ENCODE peak calls at places on chromosome 1, in ten cellular contexts. L is stomach; S is foreskin fibroblast; M is GM10248; J is CD8-positive, alpha-beta T cell; Y is K562; D is endodermal cell; B is RWPE1; H is lower lobe of right lung; X is lung. K is an unnamed sample.

GRCh38 chr1:37089750-37090149 is 55.4 kb upstream of the GRIK3 start:
- DNase-seq in D (no peak), X (no peak), L (no peak), H (no peak), Y (no peak), B (no peak), J (no peak), M (no peak), S (no peak), K (no peak)

GRCh38 chr1:100077525-100077924 is 55.2 kb downstream of the SASS6 start:
- DNase-seq in M (peak), H (no peak), L (no peak), D (no peak), J (no peak), X (no peak), Y (no peak), B (no peak), S (no peak), K (no peak)

GRCh38 chr1:159980786-159981185 is 26.7 kb upstream of the SLAMF9 start:
- DNase-seq in X (no peak), B (no peak), J (no peak), H (no peak), M (no peak), L (no peak), Y (no peak), S (no peak), D (peak), K (no peak)

GRCh38 chr1:115258302-115258866 is 79.7 kb downstream of the NGF start:
- DNase-seq in B (peak), H (no peak), L (no peak), D (no peak), Y (no peak), S (peak), J (no peak), X (no peak), M (no peak), K (no peak)

GRCh38 chr1:156371553-156372264 is 2.7 kb downstream of the RHBG start:
- DNase-seq in Y (no peak), D (no peak), J (no peak), H (peak), X (peak), L (no peak), M (no peak), B (no peak), S (peak), K (no peak)

GRCh38 chr1:207027921-207028320 is 4.6 kb downstream of the C1orf116 start:
- DNase-seq in D (no peak), J (no peak), M (no peak), B (no peak), Y (no peak), H (no peak), S (no peak), L (no peak), X (no peak), K (no peak)

GRCh38 chr1:214503553-214503952 is 47.8 kb downstream of the PTPN14 start:
- DNase-seq in H (no peak), X (no peak), Y (no peak), L (no peak), J (no peak), D (no peak), M (no peak), B (no peak), S (no peak), K (no peak)

GRCh38 chr1:184973308-184974085 is 811 bp downstream of the NIBAN1 start:
- DNase-seq in H (peak), S (peak), J (no peak), Y (no peak), D (peak), L (peak), B (peak), M (peak), X (peak), K (no peak)

GRCh38 chr1:54254055-54254454 is 54.1 kb downstream of the MRPL37 start:
- DNase-seq in Y (no peak), D (no peak), H (no peak), L (no peak), M (no peak), X (no peak), S (peak), J (no peak), B (peak), K (no peak)

GRCh38 chr1:32072622-32073386 is at the start of gene TMEM39B:
- DNase-seq in J (peak), D (peak), B (peak), M (peak), L (peak), H (peak), X (peak), S (peak), Y (peak), K (peak)

GRCh38 chr1:10830961-10831669 is 34.7 kb upstream of the CASZ1 start:
- DNase-seq in X (no peak), D (no peak), J (no peak), B (peak), Y (no peak), S (peak), L (no peak), H (no peak), M (no peak), K (no peak)

GRCh38 chr1:118984086-118984989 is 3.8 kb downstream of the TBX15 start:
- DNase-seq in D (peak), B (no peak), J (no peak), L (no peak), M (peak), S (peak), H (no peak), X (no peak), Y (no peak), K (no peak)

GRCh38 chr1:67489643-67490042 is 59.4 kb upstream of the SERBP1 start:
- DNase-seq in H (no peak), Y (peak), L (no peak), D (no peak), S (peak), M (peak), X (no peak), J (no peak), B (peak), K (no peak)

GRCh38 chr1:67679691-67680090 is 5.3 kb upstream of the GADD45A start:
- DNase-seq in D (no peak), H (no peak), X (no peak), S (peak), Y (no peak), M (no peak), J (no peak), B (peak), L (no peak), K (no peak)

DNA sequence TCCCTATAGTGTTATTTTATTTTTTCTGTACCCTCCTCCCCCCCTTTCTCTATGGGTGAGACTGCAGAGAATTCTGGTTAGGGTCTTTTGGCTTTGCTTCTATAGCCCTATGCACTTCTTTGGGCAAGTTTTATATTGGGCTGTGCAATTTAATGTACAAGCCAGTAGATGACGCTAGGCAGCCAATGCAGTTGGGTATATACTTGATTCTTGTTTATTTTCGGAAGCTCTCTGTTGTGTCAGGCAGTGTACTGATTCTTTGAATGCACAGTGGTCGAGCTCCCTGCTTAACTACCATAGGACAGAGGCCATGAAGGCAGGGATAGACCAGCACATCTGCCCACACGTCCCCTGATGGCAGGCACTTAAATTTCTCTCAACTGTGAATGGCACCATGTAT is 34.1 kb upstream of the GPR52 start:
- DNase-seq in B (no peak), X (no peak), D (peak), S (no peak), M (no peak), J (no peak), L (no peak), Y (no peak), H (no peak), K (no peak)
- TF ChIP-seq CTCF in B (no peak), X (no peak), D (peak), S (no peak), M (peak), J (no peak), L (no peak), Y (peak), H (no peak), K (no peak)

GRCh38 chr1:163069142-163069541 is at the start of gene RGS4:
- DNase-seq in D (peak), L (peak), Y (no peak), X (no peak), J (no peak), S (peak), H (no peak), M (no peak), B (peak), K (no peak)
- TF ChIP-seq CTCF in D (peak), L (no peak), Y (no peak), X (no peak), J (no peak), S (peak), H (no peak), M (no peak), B (no peak), K (no peak)

GRCh38 chr1:7574121-7575040 is 196.7 kb upstream of the VAMP3 start:
- DNase-seq in H (peak), X (no peak), B (no peak), D (no peak), L (peak), M (no peak), J (no peak), Y (no peak), S (no peak), K (no peak)

GRCh38 chr1:7575041-7575400 is 196.1 kb upstream of the VAMP3 start:
- DNase-seq in X (no peak), M (no peak), S (no peak), J (no peak), H (no peak), L (no peak), D (no peak), Y (no peak), B (no peak), K (no peak)

GRCh38 chr1:7578206-7578605 is 192.9 kb upstream of the VAMP3 start:
- DNase-seq in Y (no peak), B (no peak), J (no peak), L (no peak), D (no peak), H (peak), M (no peak), S (no peak), X (no peak), K (no peak)

GRCh38 chr1:7579016-7579415 is 192.1 kb upstream of the VAMP3 start:
- DNase-seq in X (no peak), B (no peak), Y (no peak), L (no peak), D (no peak), H (no peak), M (no peak), S (no peak), J (no peak), K (no peak)

GRCh38 chr1:7576946-7577657 is 194.0 kb upstream of the VAMP3 start:
- DNase-seq in B (peak), S (no peak), X (no peak), D (peak), Y (peak), M (no peak), H (no peak), L (no peak), J (no peak), K (no peak)
- TF ChIP-seq CTCF in B (no peak), S (peak), X (no peak), D (peak), Y (peak), M (no peak), H (no peak), L (no peak), J (no peak), K (no peak)

GRCh38 chr1:52842643-52843310 is at the start of gene ZYG11A:
- DNase-seq in H (peak), L (peak), B (peak), X (peak), D (peak), S (peak), J (peak), Y (peak), M (peak), K (peak)
- TF ChIP-seq CTCF in H (peak), L (peak), B (peak), X (no peak), D (peak), S (peak), J (peak), Y (peak), M (peak), K (no peak)

GRCh38 chr1:161227196-161227871 is 1.5 kb downstream of the TOMM40L start:
- DNase-seq in B (peak), M (peak), D (peak), H (peak), X (peak), S (peak), Y (peak), J (peak), L (peak), K (peak)
- TF ChIP-seq CTCF in B (peak), M (peak), D (peak), H (peak), X (peak), S (peak), Y (peak), J (peak), L (peak), K (peak)

DNA sequence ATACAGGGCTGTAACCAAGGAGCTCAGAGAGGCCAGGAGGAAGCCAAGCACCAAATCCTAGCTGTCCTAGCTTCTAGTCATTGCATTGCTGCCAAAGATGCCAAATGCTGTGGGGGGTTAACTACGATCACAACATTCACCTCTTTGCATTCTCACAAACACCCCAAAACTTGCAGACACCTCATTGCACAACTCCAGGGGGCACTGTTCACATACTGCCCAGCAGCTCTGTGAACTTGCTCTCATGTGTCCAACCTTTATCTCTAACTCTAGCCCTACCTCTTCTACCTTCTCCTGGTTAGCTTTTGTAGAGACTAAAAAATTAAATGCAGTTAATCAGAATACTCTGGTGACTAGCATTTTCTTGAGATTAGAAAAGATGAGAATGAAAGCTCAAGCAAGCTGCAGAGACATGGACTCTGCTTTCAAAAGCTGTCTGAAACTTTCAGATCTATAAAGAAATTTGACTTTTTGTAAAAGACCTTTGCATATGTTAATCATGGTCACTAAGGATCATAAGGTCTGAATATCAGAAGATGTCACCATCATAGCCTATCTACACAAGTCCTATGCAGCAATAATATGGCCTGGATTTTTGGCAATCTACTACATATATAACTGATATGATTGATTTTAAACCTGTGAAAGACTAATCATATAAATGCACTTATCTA is 14.0 kb upstream of the KIF14 start:
- DNase-seq in Y (no peak), M (no peak), X (no peak), B (no peak), H (no peak), J (no peak), L (no peak), S (no peak), D (no peak), K (no peak)
- TF ChIP-seq CTCF in Y (peak), M (peak), X (no peak), B (no peak), H (no peak), J (no peak), L (no peak), S (no peak), D (peak), K (no peak)

GRCh38 chr1:175373786-175374623 is 181.4 kb upstream of the KIAA0040 start:
- DNase-seq in M (peak), X (no peak), J (no peak), H (no peak), L (no peak), B (peak), S (no peak), Y (peak), D (peak), K (peak)

GRCh38 chr1:175377394-175377793 is 184.8 kb upstream of the KIAA0040 start:
- DNase-seq in X (no peak), J (no peak), M (no peak), S (no peak), D (no peak), Y (no peak), L (no peak), B (no peak), H (no peak), K (no peak)

DNA sequence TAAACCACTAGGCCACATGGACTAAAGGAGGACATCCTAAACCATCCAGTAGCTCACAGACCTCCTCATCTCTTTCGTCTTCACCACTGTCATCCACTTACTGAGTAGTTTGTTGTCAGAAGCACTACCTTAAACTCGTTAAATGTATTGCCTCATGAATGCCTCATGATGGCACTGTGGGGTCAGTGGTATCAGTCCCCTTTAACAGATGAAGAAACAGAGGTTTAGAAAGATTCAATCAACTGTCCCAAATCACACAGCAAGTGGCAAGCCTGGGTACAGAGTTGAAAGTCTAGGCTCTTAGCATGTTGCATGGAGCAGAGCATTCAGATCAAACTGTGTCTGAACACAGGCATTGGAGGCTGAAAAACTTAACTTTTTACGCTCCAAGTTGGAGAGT is 183.6 kb upstream of the KIAA0040 start:
- DNase-seq in B (peak), D (peak), H (no peak), S (no peak), J (no peak), M (peak), Y (no peak), L (no peak), X (no peak), K (no peak)
- TF ChIP-seq CTCF in B (peak), D (peak), H (no peak), S (no peak), J (no peak), M (peak), Y (peak), L (no peak), X (peak), K (no peak)